ENCODE peak calls at places on chromosomes 13 and 19, in ten cellular contexts. F, M, I, B, H, N, Q, T, X and A are unnamed samples.

GRCh38 chr13:68714292-68714691 is 1393.3 kb upstream of the ATXN8OS start:
- DNase-seq in N (no peak), X (peak; percentile 66), T (no peak), Q (no peak), B (no peak), F (no peak), H (no peak), M (no peak), I (no peak), A (no peak)

GRCh38 chr13:109271991-109272454 is 514.4 kb downstream of the IRS2 start:
- DNase-seq in B (no peak), Q (no peak), I (no peak), F (no peak), N (no peak), T (no peak), M (no peak), H (no peak), X (no peak), A (no peak)

GRCh38 chr13:112113851-112114250 is 46.9 kb downstream of the SOX1 start:
- DNase-seq in T (no peak), F (no peak), B (no peak), M (no peak), I (no peak), N (no peak), X (no peak), H (no peak), Q (peak; percentile 33), A (no peak)

GRCh38 chr13:105774739-105775460 is 760.6 kb downstream of the EFNB2 start:
- DNase-seq in Q (no peak), M (no peak), F (no peak), T (no peak), I (no peak), N (no peak), B (no peak), H (no peak), X (peak; percentile 12), A (no peak)

GRCh38 chr13:32153056-32153455 is 121.5 kb downstream of the FRY start:
- DNase-seq in X (no peak), M (no peak), I (no peak), N (no peak), Q (no peak), B (no peak), T (no peak), F (no peak), H (no peak), A (no peak)

GRCh38 chr13:37495046-37495445 is 103.5 kb downstream of the POSTN start:
- DNase-seq in H (no peak), Q (no peak), I (no peak), T (no peak), M (no peak), N (no peak), B (no peak), X (no peak), F (no peak), A (no peak)

GRCh38 chr13:41117859-41118258 is 14.7 kb downstream of the KBTBD6 start:
- DNase-seq in B (no peak), T (no peak), N (no peak), I (no peak), Q (no peak), H (no peak), F (no peak), M (no peak), X (no peak), A (no peak)

GRCh38 chr19:18274303-18274775 is at the start of gene IQCN:
- DNase-seq in I (peak; percentile 50), M (no peak), B (no peak), N (no peak), H (peak; percentile 47), F (no peak), Q (peak; percentile 80), X (peak; percentile 74), T (no peak), A (peak; percentile 66)

GRCh38 chr13:108609353-108609752 is 20.1 kb upstream of the MYO16 start:
- DNase-seq in M (no peak), T (no peak), B (no peak), X (peak; percentile 69), I (no peak), N (no peak), Q (no peak), F (no peak), H (no peak), A (no peak)

GRCh38 chr13:52356327-52356726 is 49.6 kb downstream of the THSD1 start:
- DNase-seq in Q (no peak), I (no peak), X (no peak), T (no peak), B (no peak), N (no peak), H (no peak), F (no peak), M (no peak), A (no peak)

GRCh38 chr13:44895584-44895983 is 93.7 kb downstream of the NUFIP1 start:
- DNase-seq in Q (no peak), X (no peak), M (no peak), B (no peak), T (no peak), N (no peak), I (no peak), F (no peak), H (no peak), A (no peak)

GRCh38 chr19:41911889-41912731 is 16.1 kb downstream of the ERFL start:
- DNase-seq in I (no peak), F (no peak), M (no peak), Q (no peak), T (no peak), B (no peak), X (no peak), N (no peak), H (no peak), A (no peak)

GRCh38 chr19:10669246-10669645 is 15.1 kb downstream of the ILF3 start:
- DNase-seq in H (no peak), F (no peak), Q (no peak), N (no peak), I (no peak), X (no peak), T (no peak), M (no peak), B (no peak), A (no peak)
- TF ChIP-seq POLR2AphosphoS5 in H (no peak), F (no peak), Q (no peak), N (no peak), I (no peak), X (no peak), T (no peak), M (no peak), B (no peak), A (no peak)

DNA sequence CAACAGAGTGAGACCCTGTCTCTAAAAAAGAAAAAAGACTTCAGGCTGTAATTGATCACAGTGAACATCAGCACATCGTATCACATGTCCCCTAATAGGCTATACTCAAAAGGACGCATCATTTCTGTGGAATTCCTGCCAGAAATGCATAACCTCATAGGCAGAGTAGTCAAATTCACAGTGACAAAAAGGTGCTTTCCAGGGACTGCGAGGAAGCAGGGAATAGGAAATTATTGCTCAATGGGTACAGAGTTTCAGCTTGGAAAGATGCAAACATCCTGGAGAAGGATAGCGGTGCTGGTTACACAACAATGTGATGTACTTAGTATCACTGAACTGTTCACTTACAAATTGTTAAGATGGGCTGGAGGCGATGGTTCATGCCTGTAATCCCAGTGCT is 41.1 kb upstream of the MRI1 start:
- DNase-seq in M (no peak), I (no peak), H (no peak), N (no peak), T (no peak), X (no peak), Q (no peak), B (no peak), F (no peak), A (no peak)
- TF ChIP-seq POLR2AphosphoS5 in M (no peak), I (no peak), H (no peak), N (no peak), T (no peak), X (no peak), Q (no peak), B (no peak), F (no peak), A (no peak)

GRCh38 chr19:7944177-7944761 is 803 bp upstream of the TIMM44 start:
- DNase-seq in M (peak; percentile 84), H (peak; percentile 77), B (peak; percentile 85), N (peak; percentile 98), F (peak; percentile 58), T (peak; percentile 91), X (peak; percentile 94), I (peak; percentile 91), Q (peak; percentile 92), A (peak; percentile 91)
- TF ChIP-seq POLR2AphosphoS5 in M (no peak), H (no peak), B (no peak), N (no peak), F (no peak), T (no peak), X (no peak), I (no peak), Q (no peak), A (no peak)

GRCh38 chr19:5141278-5141925 is 172.5 kb downstream of the KDM4B start:
- DNase-seq in M (no peak), X (no peak), H (no peak), I (no peak), B (no peak), N (no peak), Q (no peak), F (no peak), T (peak; percentile 69), A (no peak)

GRCh38 chr19:5137571-5138124 is 168.7 kb downstream of the KDM4B start:
- DNase-seq in X (peak; percentile 95), N (no peak), F (no peak), T (no peak), I (no peak), M (no peak), H (no peak), Q (no peak), B (no peak), A (no peak)

GRCh38 chr19:5137114-5137513 is 168.2 kb downstream of the KDM4B start:
- DNase-seq in Q (no peak), X (no peak), M (no peak), B (no peak), H (no peak), N (no peak), F (no peak), T (no peak), I (no peak), A (no peak)

GRCh38 chr19:5136060-5136855 is 167.3 kb downstream of the KDM4B start:
- DNase-seq in N (no peak), T (no peak), B (no peak), Q (no peak), F (no peak), X (no peak), M (no peak), H (no peak), I (no peak), A (no peak)

DNA sequence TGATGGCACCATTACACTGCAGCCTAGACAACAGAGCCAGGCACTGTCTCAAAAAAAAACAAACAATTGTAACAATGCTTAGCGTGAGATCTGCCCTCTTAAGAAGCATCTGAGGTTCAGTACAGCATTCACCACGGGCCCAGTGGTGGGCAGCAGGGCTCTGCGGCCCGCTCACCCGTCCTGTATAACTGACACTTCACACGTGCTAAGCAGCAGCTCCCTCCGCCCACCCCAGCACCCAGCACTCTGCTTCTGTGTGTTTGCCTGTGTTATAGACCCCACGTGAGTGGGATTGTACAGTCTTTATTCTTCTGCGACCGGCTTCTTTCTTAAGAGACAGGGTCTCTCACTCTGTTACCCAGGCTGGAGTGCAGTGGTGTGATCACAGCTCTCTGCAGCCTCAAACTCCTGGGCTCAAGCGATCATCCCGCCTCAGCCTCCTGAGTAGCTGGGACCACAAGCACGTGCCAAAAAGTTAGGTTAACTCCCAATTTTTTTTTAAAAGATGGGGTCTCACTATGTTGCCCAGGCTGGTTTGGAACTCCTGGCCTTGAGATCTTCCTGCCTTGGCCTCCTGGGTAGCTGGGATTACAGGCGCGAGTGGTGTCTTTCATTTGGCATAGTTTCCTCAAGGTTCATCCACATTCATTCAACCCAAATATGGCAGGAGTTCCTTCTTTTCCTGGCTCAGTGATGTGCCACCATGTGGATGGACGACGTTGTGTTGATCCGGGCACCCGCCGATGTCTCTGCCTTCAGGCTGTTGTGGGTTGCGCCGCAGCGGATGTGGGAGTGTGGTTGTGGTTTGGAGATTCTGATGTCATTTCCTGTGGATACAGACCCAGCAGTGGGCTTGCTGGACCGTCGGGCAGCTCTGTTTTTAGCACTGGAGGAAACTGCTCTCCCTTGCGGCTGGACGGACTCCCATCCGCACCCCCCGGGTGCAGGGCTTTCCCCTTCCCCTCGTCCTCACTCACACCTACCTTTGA is 170.0 kb downstream of the KDM4B start:
- DNase-seq in N (no peak), M (peak; percentile 59), T (peak; percentile 94), Q (no peak), F (peak; percentile 72), I (peak; percentile 56), B (no peak), X (no peak), H (peak; percentile 73), A (peak; percentile 71)
- TF ChIP-seq POLR2AphosphoS5 in N (no peak), M (no peak), T (peak; percentile 67), Q (no peak), F (no peak), I (no peak), B (no peak), X (no peak), H (peak; percentile 96), A (no peak)